ENCODE peak calls at places on chromosomes 3 and 15, in four cellular contexts. V is H9, D is fibroblast of lung, I is GM23248. K is an unnamed sample.

GRCh38 chr15:98614681-98615080 is 33.7 kb upstream of the IGF1R start:
- DNase-seq in D (no peak), I (no peak), V (no peak), K (no peak)

GRCh38 chr3:66577804-66578203 is 77.0 kb upstream of the LRIG1 start:
- DNase-seq in D (no peak), V (no peak), I (no peak), K (no peak)

GRCh38 chr3:58495101-58495500 is 3.2 kb downstream of the KCTD6 start:
- DNase-seq in I (peak; percentile 55), D (no peak), V (no peak), K (no peak)

GRCh38 chr3:31129241-31129640 is 234.8 kb upstream of the GADL1 start:
- DNase-seq in D (no peak), V (no peak), I (no peak), K (no peak)

GRCh38 chr3:21274000-21274671 is 476.9 kb downstream of the ZNF385D start:
- DNase-seq in V (no peak), D (peak; percentile 29), I (peak; percentile 55), K (no peak)

GRCh38 chr3:146503459-146504202 is 34.3 kb upstream of the PLSCR2 start:
- DNase-seq in I (peak; percentile 89), V (no peak), D (peak; percentile 93), K (peak; percentile 86)

GRCh38 chr15:48925714-48926223 is 38.0 kb downstream of the SHC4 start:
- DNase-seq in V (no peak), I (peak; percentile 94), D (peak; percentile 90), K (peak; percentile 91)

GRCh38 chr3:100002599-100003350 is 111.5 kb downstream of the FILIP1L start:
- DNase-seq in D (peak; percentile 74), V (no peak), I (peak; percentile 90), K (peak; percentile 79)

GRCh38 chr15:87118424-87118823 is 1038.8 kb downstream of the AGBL1 start:
- DNase-seq in V (no peak), I (no peak), D (no peak), K (no peak)

GRCh38 chr3:23052230-23053019 is 150.7 kb upstream of the UBE2E2 start:
- DNase-seq in D (no peak), I (peak; percentile 20), V (peak; percentile 76), K (peak; percentile 1)

GRCh38 chr3:134829716-134830115 is 34.7 kb downstream of the EPHB1 start:
- DNase-seq in V (no peak), I (no peak), D (no peak), K (no peak)

GRCh38 chr15:99928429-99928981 is 195.3 kb upstream of the LYSMD4 start:
- DNase-seq in V (peak; percentile 53), I (peak; percentile 84), D (peak; percentile 72), K (peak; percentile 42)

GRCh38 chr3:43893721-43894120 is 203.0 kb downstream of the ABHD5 start:
- DNase-seq in V (no peak), D (peak; percentile 12), I (peak; percentile 70), K (no peak)

GRCh38 chr3:171752329-171752728 is 58.0 kb downstream of the PLD1 start:
- DNase-seq in V (no peak), I (no peak), D (no peak), K (no peak)

GRCh38 chr15:68701886-68702285 is 118.8 kb downstream of the ANP32A start:
- DNase-seq in D (no peak), V (no peak), I (no peak), K (no peak)

GRCh38 chr3:151281671-151282334 is 3.5 kb upstream of the P2RY14 start:
- DNase-seq in D (peak; percentile 27), V (no peak), I (no peak), K (no peak)

GRCh38 chr3:124315215-124316033 is 323.5 kb upstream of the ROPN1 start:
- DNase-seq in D (peak; percentile 58), V (no peak), I (peak; percentile 73), K (peak; percentile 3)

GRCh38 chr15:36831125-36831914 is 251.9 kb downstream of the CDIN1 start:
- DNase-seq in V (no peak), I (peak; percentile 95), D (peak; percentile 39), K (no peak)

GRCh38 chr15:33567652-33568051 is 256.9 kb downstream of the RYR3 start:
- DNase-seq in I (no peak), V (no peak), D (no peak), K (no peak)

GRCh38 chr3:48934333-48934991 is 15.8 kb downstream of the ARIH2 start:
- DNase-seq in D (no peak), I (no peak), V (no peak), K (no peak)

GRCh38 chr3:185852562-185853135 is 27.8 kb upstream of the IGF2BP2 start:
- DNase-seq in D (peak; percentile 34), I (peak; percentile 31), V (no peak), K (no peak)

GRCh38 chr3:185758912-185759311 is 65.9 kb downstream of the IGF2BP2 start:
- DNase-seq in I (no peak), D (no peak), V (no peak), K (no peak)

GRCh38 chr3:122984650-122985049 is 42.9 kb downstream of the SEMA5B start:
- DNase-seq in V (no peak), D (no peak), I (no peak), K (no peak)
- H2AFZ ChIP-seq in V (no peak overlapping the region), D (no peak overlapping the region), I (no peak overlapping the region), K (no peak overlapping the region)

GRCh38 chr3:94049267-94049666 is 13.4 kb downstream of the DHFR2 start:
- DNase-seq in V (no peak), I (no peak), D (no peak), K (no peak)
- H2AFZ ChIP-seq in V (no peak overlapping the region), I (no peak overlapping the region), D (no peak overlapping the region), K (no peak overlapping the region)

DNA sequence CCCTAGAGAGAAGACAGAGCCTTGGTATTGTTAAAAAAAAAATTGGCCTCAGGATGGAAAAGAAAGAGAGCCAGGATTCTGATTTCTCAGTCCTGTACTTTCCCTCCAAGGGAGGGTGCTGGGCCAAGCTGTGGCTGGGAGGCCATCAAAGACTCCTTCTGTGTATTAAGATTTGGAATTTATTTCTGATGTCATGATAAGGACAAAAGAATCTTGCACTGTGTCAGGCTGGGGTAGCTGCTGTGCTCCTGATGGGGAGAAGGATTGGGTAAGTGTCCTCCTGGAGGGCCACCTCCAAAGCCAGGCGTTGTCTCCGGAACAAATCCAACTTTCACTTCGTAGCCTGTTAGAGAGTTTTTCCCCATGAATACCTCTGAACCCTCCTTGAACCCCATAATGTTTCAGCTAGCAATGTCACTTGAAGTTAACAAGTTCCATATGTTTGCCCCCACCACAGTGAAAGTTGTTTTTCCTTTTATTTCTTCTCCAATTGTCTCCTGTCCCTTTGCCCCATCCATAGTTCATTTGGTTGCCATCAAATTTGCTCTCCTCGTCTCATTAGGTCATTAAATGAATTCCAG is 30.0 kb downstream of the CLDN11 start:
- DNase-seq in D (peak; percentile 27), I (peak; percentile 16), V (no peak), K (no peak)
- H2AFZ ChIP-seq in D (peak overlapping the region; percentile 21), I (peak overlapping the region; percentile 65), V (no peak overlapping the region), K (no peak overlapping the region)

DNA sequence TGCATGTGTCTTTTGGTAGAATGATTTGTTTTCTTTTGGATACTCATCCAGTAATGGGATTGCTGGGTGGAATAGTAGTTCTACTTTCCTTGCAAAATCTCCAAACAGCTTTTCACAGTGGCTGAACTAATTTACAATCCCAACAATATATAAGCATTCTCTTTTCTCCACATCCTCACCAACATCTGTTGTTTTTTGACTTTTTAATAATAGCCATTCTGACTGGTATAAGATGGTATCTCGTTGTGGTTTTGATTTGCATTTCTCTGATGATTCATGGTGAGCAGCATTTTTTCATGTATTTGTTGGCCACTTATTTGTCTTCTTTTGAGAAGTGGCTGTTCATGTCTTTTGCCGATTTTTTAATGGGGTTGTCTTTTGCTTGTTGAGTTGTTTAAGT is 55.8 kb downstream of the ST8SIA2 start:
- DNase-seq in V (no peak), I (peak; percentile 46), D (peak; percentile 34), K (no peak)
- H2AFZ ChIP-seq in V (no peak overlapping the region), I (no peak overlapping the region), D (no peak overlapping the region), K (no peak overlapping the region)

K was measured in HCT116.